ENCODE peak calls at places on chromosomes 13 and 19, in ten cellular contexts. One of them, this sample, is unnamed.

GRCh38 chr13:30739646-30740642 is 4.6 kb downstream of the ALOX5AP start:
- DNase-seq in left ventricle myocardium inferior: no peak
- DNase-seq in stomach: peak; percentile 27
- DNase-seq in hepatocyte: no peak
- DNase-seq in A549: peak; percentile 11
- DNase-seq in neural progenitor cell: peak; percentile 35
- DNase-seq in choroid plexus epithelial cell: peak; percentile 83
- DNase-seq in BJ: no peak
- DNase-seq in heart left ventricle: no peak
- DNase-seq in IMR-90: peak; percentile 95
- DNase-seq in this sample: peak; percentile 61

GRCh38 chr13:111049791-111050538 is 65.1 kb upstream of the ARHGEF7 start:
- DNase-seq in left ventricle myocardium inferior: no peak
- DNase-seq in stomach: peak; percentile 35
- DNase-seq in hepatocyte: peak; percentile 51
- DNase-seq in A549: no peak
- DNase-seq in neural progenitor cell: peak; percentile 46
- DNase-seq in choroid plexus epithelial cell: peak; percentile 44
- DNase-seq in BJ: no peak
- DNase-seq in heart left ventricle: no peak
- DNase-seq in IMR-90: no peak
- DNase-seq in this sample: no peak

GRCh38 chr19:7868671-7869452 is 5.3 kb downstream of the PRR36 start:
- DNase-seq in left ventricle myocardium inferior: peak; percentile 58
- DNase-seq in stomach: peak; percentile 84
- DNase-seq in hepatocyte: peak; percentile 93
- DNase-seq in A549: peak; percentile 91
- DNase-seq in neural progenitor cell: peak; percentile 91
- DNase-seq in choroid plexus epithelial cell: peak; percentile 62
- DNase-seq in BJ: no peak
- DNase-seq in heart left ventricle: peak; percentile 72
- DNase-seq in IMR-90: peak; percentile 44
- DNase-seq in this sample: peak; percentile 54

GRCh38 chr19:42276284-42276683 is 7.2 kb downstream of the CIC start:
- DNase-seq in left ventricle myocardium inferior: no peak
- DNase-seq in stomach: no peak
- DNase-seq in hepatocyte: no peak
- DNase-seq in A549: no peak
- DNase-seq in neural progenitor cell: no peak
- DNase-seq in choroid plexus epithelial cell: no peak
- DNase-seq in BJ: no peak
- DNase-seq in heart left ventricle: no peak
- DNase-seq in IMR-90: no peak
- DNase-seq in this sample: no peak

GRCh38 chr13:97313481-97313880 is 91.3 kb downstream of the MBNL2 start:
- DNase-seq in left ventricle myocardium inferior: no peak
- DNase-seq in stomach: no peak
- DNase-seq in hepatocyte: no peak
- DNase-seq in A549: no peak
- DNase-seq in neural progenitor cell: no peak
- DNase-seq in choroid plexus epithelial cell: no peak
- DNase-seq in BJ: no peak
- DNase-seq in heart left ventricle: no peak
- DNase-seq in IMR-90: no peak
- DNase-seq in this sample: no peak

GRCh38 chr13:69474286-69474685 is 633.3 kb upstream of the ATXN8OS start:
- DNase-seq in left ventricle myocardium inferior: no peak
- DNase-seq in stomach: no peak
- DNase-seq in hepatocyte: no peak
- DNase-seq in A549: no peak
- DNase-seq in neural progenitor cell: no peak
- DNase-seq in choroid plexus epithelial cell: no peak
- DNase-seq in BJ: no peak
- DNase-seq in heart left ventricle: no peak
- DNase-seq in IMR-90: no peak
- DNase-seq in this sample: peak; percentile 55

GRCh38 chr13:111429064-111429558 is 108.7 kb downstream of the TEX29 start:
- DNase-seq in left ventricle myocardium inferior: no peak
- DNase-seq in stomach: no peak
- DNase-seq in hepatocyte: peak; percentile 73
- DNase-seq in A549: peak; percentile 29
- DNase-seq in neural progenitor cell: peak; percentile 69
- DNase-seq in choroid plexus epithelial cell: peak; percentile 29
- DNase-seq in BJ: no peak
- DNase-seq in heart left ventricle: no peak
- DNase-seq in IMR-90: peak; percentile 18
- DNase-seq in this sample: no peak

GRCh38 chr19:32234663-32235217 is 110.7 kb upstream of the ZNF507 start:
- DNase-seq in left ventricle myocardium inferior: no peak
- DNase-seq in stomach: no peak
- DNase-seq in hepatocyte: no peak
- DNase-seq in A549: no peak
- DNase-seq in neural progenitor cell: no peak
- DNase-seq in choroid plexus epithelial cell: no peak
- DNase-seq in BJ: no peak
- DNase-seq in heart left ventricle: no peak
- DNase-seq in IMR-90: no peak
- DNase-seq in this sample: no peak

GRCh38 chr13:31797154-31797775 is 57.9 kb downstream of the RXFP2 start:
- DNase-seq in left ventricle myocardium inferior: no peak
- DNase-seq in stomach: no peak
- DNase-seq in hepatocyte: peak; percentile 57
- DNase-seq in A549: peak; percentile 7
- DNase-seq in neural progenitor cell: peak; percentile 36
- DNase-seq in choroid plexus epithelial cell: peak; percentile 54
- DNase-seq in BJ: no peak
- DNase-seq in heart left ventricle: no peak
- DNase-seq in IMR-90: peak; percentile 55
- DNase-seq in this sample: no peak

GRCh38 chr13:103762523-103762922 is 696.3 kb upstream of the SLC10A2 start:
- DNase-seq in left ventricle myocardium inferior: no peak
- DNase-seq in stomach: no peak
- DNase-seq in hepatocyte: no peak
- DNase-seq in A549: no peak
- DNase-seq in neural progenitor cell: no peak
- DNase-seq in choroid plexus epithelial cell: no peak
- DNase-seq in BJ: no peak
- DNase-seq in heart left ventricle: no peak
- DNase-seq in IMR-90: no peak
- DNase-seq in this sample: no peak

GRCh38 chr19:43780706-43781525 is at the start of gene KCNN4:
- DNase-seq in left ventricle myocardium inferior: no peak
- DNase-seq in stomach: peak; percentile 57
- DNase-seq in hepatocyte: peak; percentile 58
- DNase-seq in A549: peak; percentile 84
- DNase-seq in neural progenitor cell: no peak
- DNase-seq in choroid plexus epithelial cell: peak; percentile 43
- DNase-seq in BJ: no peak
- DNase-seq in heart left ventricle: no peak
- DNase-seq in IMR-90: peak; percentile 67
- DNase-seq in this sample: no peak

GRCh38 chr19:3034194-3034844 is 5.2 kb upstream of the TLE2 start:
- DNase-seq in left ventricle myocardium inferior: no peak
- DNase-seq in stomach: no peak
- DNase-seq in hepatocyte: peak; percentile 48
- DNase-seq in A549: no peak
- DNase-seq in neural progenitor cell: peak; percentile 20
- DNase-seq in choroid plexus epithelial cell: peak; percentile 50
- DNase-seq in BJ: no peak
- DNase-seq in heart left ventricle: no peak
- DNase-seq in IMR-90: peak; percentile 64
- DNase-seq in this sample: no peak

DNA sequence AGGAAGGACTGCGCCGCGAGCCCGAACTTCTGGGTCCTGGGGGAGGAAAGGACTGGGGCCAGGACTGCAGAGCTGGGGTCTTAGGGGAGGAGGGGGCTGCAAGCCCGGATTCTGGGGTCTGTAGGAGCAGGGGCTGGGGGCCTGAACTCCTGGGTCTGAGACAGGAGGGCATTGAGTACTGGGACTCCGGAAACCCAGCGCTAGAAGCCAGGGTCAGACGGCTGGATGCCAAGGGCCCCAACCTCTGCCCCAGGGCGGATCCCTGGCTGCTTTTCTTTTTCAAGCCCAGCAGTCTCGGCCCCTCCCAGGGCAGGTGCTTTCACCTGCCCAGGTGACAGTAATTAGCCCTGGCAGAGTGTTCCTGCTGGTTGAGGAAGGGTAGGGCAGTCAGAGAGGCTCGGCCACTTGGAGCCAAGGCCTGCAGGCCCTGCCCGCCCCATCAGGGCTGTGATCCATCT is 2.3 kb downstream of the MYH14 start:
- DNase-seq in left ventricle myocardium inferior: no peak
- DNase-seq in stomach: peak; percentile 85
- DNase-seq in hepatocyte: peak; percentile 75
- DNase-seq in A549: no peak
- DNase-seq in neural progenitor cell: peak; percentile 9
- DNase-seq in choroid plexus epithelial cell: no peak
- DNase-seq in BJ: no peak
- DNase-seq in heart left ventricle: no peak
- DNase-seq in IMR-90: no peak
- DNase-seq in this sample: no peak
- TF ChIP-seq CTCF in left ventricle myocardium inferior: no peak
- TF ChIP-seq CTCF in stomach: no peak
- TF ChIP-seq CTCF in hepatocyte: no peak
- TF ChIP-seq CTCF in A549: no peak
- TF ChIP-seq CTCF in neural progenitor cell: no peak
- TF ChIP-seq CTCF in choroid plexus epithelial cell: no peak
- TF ChIP-seq CTCF in BJ: no peak
- TF ChIP-seq CTCF in heart left ventricle: no peak
- TF ChIP-seq CTCF in IMR-90: no peak
- TF ChIP-seq CTCF in this sample: no peak

GRCh38 chr19:35776102-35776788 is 881 bp downstream of the ARHGAP33 start:
- DNase-seq in left ventricle myocardium inferior: no peak
- DNase-seq in stomach: no peak
- DNase-seq in hepatocyte: no peak
- DNase-seq in A549: no peak
- DNase-seq in neural progenitor cell: peak; percentile 59
- DNase-seq in choroid plexus epithelial cell: no peak
- DNase-seq in BJ: no peak
- DNase-seq in heart left ventricle: no peak
- DNase-seq in IMR-90: no peak
- DNase-seq in this sample: no peak
- H3K4me3 ChIP-seq in left ventricle myocardium inferior: peak overlapping the region; percentile 94
- H3K4me3 ChIP-seq in stomach: peak overlapping the region; percentile 99
- H3K4me3 ChIP-seq in hepatocyte: peak overlapping the region; percentile 54
- H3K4me3 ChIP-seq in A549: peak overlapping the region; percentile 62
- H3K4me3 ChIP-seq in neural progenitor cell: peak overlapping the region; percentile 69
- H3K4me3 ChIP-seq in choroid plexus epithelial cell: peak overlapping the region; percentile 74
- H3K4me3 ChIP-seq in BJ: peak overlapping the region; percentile 77
- H3K4me3 ChIP-seq in heart left ventricle: peak overlapping the region; percentile 80
- H3K4me3 ChIP-seq in IMR-90: peak overlapping the region; percentile 86
- H3K4me3 ChIP-seq in this sample: peak overlapping the region; percentile 67

GRCh38 chr19:1221141-1221903 is 15.7 kb downstream of the STK11 start:
- DNase-seq in left ventricle myocardium inferior: peak; percentile 79
- DNase-seq in stomach: peak; percentile 82
- DNase-seq in hepatocyte: peak; percentile 72
- DNase-seq in A549: peak; percentile 61
- DNase-seq in neural progenitor cell: peak; percentile 75
- DNase-seq in choroid plexus epithelial cell: peak; percentile 62
- DNase-seq in BJ: no peak
- DNase-seq in heart left ventricle: peak; percentile 86
- DNase-seq in IMR-90: peak; percentile 54
- DNase-seq in this sample: no peak

GRCh38 chr19:1221904-1222255 is 15.9 kb downstream of the CBARP start:
- DNase-seq in left ventricle myocardium inferior: no peak
- DNase-seq in stomach: no peak
- DNase-seq in hepatocyte: no peak
- DNase-seq in A549: no peak
- DNase-seq in neural progenitor cell: no peak
- DNase-seq in choroid plexus epithelial cell: no peak
- DNase-seq in BJ: no peak
- DNase-seq in heart left ventricle: no peak
- DNase-seq in IMR-90: no peak
- DNase-seq in this sample: no peak

GRCh38 chr19:1224047-1224825 is 13.6 kb downstream of the CBARP start:
- DNase-seq in left ventricle myocardium inferior: no peak
- DNase-seq in stomach: no peak
- DNase-seq in hepatocyte: no peak
- DNase-seq in A549: no peak
- DNase-seq in neural progenitor cell: no peak
- DNase-seq in choroid plexus epithelial cell: no peak
- DNase-seq in BJ: no peak
- DNase-seq in heart left ventricle: no peak
- DNase-seq in IMR-90: no peak
- DNase-seq in this sample: no peak

GRCh38 chr19:1223018-1223855 is 14.6 kb downstream of the CBARP start:
- DNase-seq in left ventricle myocardium inferior: no peak
- DNase-seq in stomach: no peak
- DNase-seq in hepatocyte: peak; percentile 68
- DNase-seq in A549: peak; percentile 61
- DNase-seq in neural progenitor cell: peak; percentile 66
- DNase-seq in choroid plexus epithelial cell: peak; percentile 54
- DNase-seq in BJ: no peak
- DNase-seq in heart left ventricle: no peak
- DNase-seq in IMR-90: peak; percentile 42
- DNase-seq in this sample: no peak

DNA sequence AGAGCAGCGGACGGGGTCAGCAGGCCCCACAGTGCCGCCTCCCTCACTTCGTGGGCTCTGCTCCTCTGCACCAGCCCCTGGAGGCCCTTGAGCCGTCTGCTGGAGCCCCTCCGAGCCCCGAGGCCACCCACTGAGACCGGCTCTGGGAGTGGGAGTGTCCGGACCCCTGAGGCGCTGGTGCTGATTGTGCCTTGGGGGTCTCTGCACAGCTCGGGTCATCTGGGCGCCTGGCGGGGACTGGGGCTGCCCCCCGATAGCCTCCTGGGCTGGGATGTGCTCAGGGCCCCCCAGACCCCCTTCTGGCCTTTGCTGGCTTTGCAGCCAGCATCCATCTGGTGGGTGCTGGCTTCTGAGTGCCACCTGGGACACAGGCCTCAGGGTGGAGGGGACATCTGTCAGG is 15.4 kb downstream of the CBARP start:
- DNase-seq in left ventricle myocardium inferior: no peak
- DNase-seq in stomach: no peak
- DNase-seq in hepatocyte: no peak
- DNase-seq in A549: no peak
- DNase-seq in neural progenitor cell: no peak
- DNase-seq in choroid plexus epithelial cell: no peak
- DNase-seq in BJ: no peak
- DNase-seq in heart left ventricle: no peak
- DNase-seq in IMR-90: no peak
- DNase-seq in this sample: no peak
- TF ChIP-seq CTCF in left ventricle myocardium inferior: no peak
- TF ChIP-seq CTCF in stomach: no peak
- TF ChIP-seq CTCF in hepatocyte: no peak
- TF ChIP-seq CTCF in A549: no peak
- TF ChIP-seq CTCF in neural progenitor cell: no peak
- TF ChIP-seq CTCF in choroid plexus epithelial cell: peak; percentile 26
- TF ChIP-seq CTCF in BJ: no peak
- TF ChIP-seq CTCF in heart left ventricle: no peak
- TF ChIP-seq CTCF in IMR-90: peak; percentile 12
- TF ChIP-seq CTCF in this sample: peak; percentile 28

DNA sequence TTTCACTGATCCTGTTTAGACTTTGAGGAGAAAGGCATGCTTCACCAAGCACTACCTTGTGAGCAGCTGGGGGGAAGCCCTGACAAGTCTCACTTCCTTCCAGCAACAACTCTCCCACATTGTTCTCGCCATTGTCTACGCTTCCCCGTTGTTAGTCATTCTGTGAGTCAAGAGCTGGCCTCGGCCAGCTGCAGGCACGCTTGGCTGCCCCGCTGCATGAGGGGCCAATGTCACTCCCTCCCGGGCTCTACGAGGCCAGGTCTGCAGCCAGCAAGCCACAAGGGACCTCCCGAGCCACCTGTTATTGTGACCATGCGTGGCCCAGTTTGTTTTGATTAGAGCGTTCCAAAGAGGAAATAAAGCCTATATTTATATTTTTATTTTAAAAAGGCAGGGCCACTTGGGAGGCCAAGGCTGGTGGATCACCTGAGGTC is 220.9 kb downstream of the FOXO1 start:
- DNase-seq in left ventricle myocardium inferior: peak; percentile 42
- DNase-seq in stomach: peak; percentile 34
- DNase-seq in hepatocyte: no peak
- DNase-seq in A549: no peak
- DNase-seq in neural progenitor cell: no peak
- DNase-seq in choroid plexus epithelial cell: peak; percentile 50
- DNase-seq in BJ: no peak
- DNase-seq in heart left ventricle: peak; percentile 75
- DNase-seq in IMR-90: no peak
- DNase-seq in this sample: peak; percentile 17
- H3K4me3 ChIP-seq in left ventricle myocardium inferior: no peak overlapping the region
- H3K4me3 ChIP-seq in stomach: no peak overlapping the region
- H3K4me3 ChIP-seq in hepatocyte: no peak overlapping the region
- H3K4me3 ChIP-seq in A549: no peak overlapping the region
- H3K4me3 ChIP-seq in neural progenitor cell: no peak overlapping the region
- H3K4me3 ChIP-seq in choroid plexus epithelial cell: no peak overlapping the region
- H3K4me3 ChIP-seq in BJ: no peak overlapping the region
- H3K4me3 ChIP-seq in heart left ventricle: no peak overlapping the region
- H3K4me3 ChIP-seq in IMR-90: no peak overlapping the region
- H3K4me3 ChIP-seq in this sample: no peak overlapping the region

This sample was measured in retinal pigment epithelial cell.